ENCODE peak calls at places on chromosome 6, in six cellular contexts. D is colonic mucosa, U is type B pancreatic cell, H is pancreas, I is adrenal gland, A is GM10248. F is an unnamed sample.

GRCh38 chr6:170020041-170020583 is 268.7 kb downstream of the ERMARD start:
- DNase-seq in A (no peak), H (no peak), D (no peak), U (peak), I (no peak), F (no peak)

GRCh38 chr6:166417285-166417691 is 34.5 kb upstream of the MPC1 start:
- DNase-seq in I (no peak), D (no peak), H (no peak), A (no peak), U (no peak), F (no peak)

GRCh38 chr6:137692806-137693205 is 174.3 kb upstream of the TNFAIP3 start:
- DNase-seq in I (no peak), D (no peak), H (no peak), U (no peak), A (no peak), F (no peak)

GRCh38 chr6:81640891-81641290 is 111.6 kb downstream of the TENT5A start:
- DNase-seq in H (no peak), U (no peak), A (no peak), D (no peak), I (no peak), F (no peak)

GRCh38 chr6:166262738-166263515 is 45.3 kb downstream of the PRR18 start:
- DNase-seq in I (no peak), A (no peak), D (no peak), U (no peak), H (no peak), F (peak)

GRCh38 chr6:136551103-136551502 is 881 bp upstream of the MAP7 start:
- DNase-seq in I (peak), H (peak), U (no peak), D (no peak), A (no peak), F (no peak)

GRCh38 chr6:117992856-117993255 is 85.8 kb downstream of the SLC35F1 start:
- DNase-seq in D (no peak), U (no peak), H (no peak), A (no peak), I (no peak), F (no peak)

GRCh38 chr6:160733045-160733646 is 31.1 kb downstream of the PLG start:
- DNase-seq in D (peak), H (peak), A (peak), U (no peak), I (peak), F (no peak)

GRCh38 chr6:152879681-152880080 is 103.2 kb downstream of the FBXO5 start:
- DNase-seq in I (no peak), A (no peak), U (no peak), D (no peak), H (no peak), F (no peak)

GRCh38 chr6:96811136-96811535 is 26.1 kb downstream of the GPR63 start:
- DNase-seq in I (no peak), D (no peak), H (no peak), A (no peak), U (no peak), F (no peak)

GRCh38 chr6:118371955-118372354 is 176.1 kb upstream of the PLN start:
- DNase-seq in H (no peak), U (no peak), I (no peak), A (no peak), D (no peak), F (no peak)

GRCh38 chr6:168737481-168737880 is 296.5 kb downstream of the SMOC2 start:
- DNase-seq in I (no peak), H (no peak), U (no peak), A (no peak), D (no peak), F (no peak)

GRCh38 chr6:112882381-112882780 is 535.3 kb downstream of the RFPL4B start:
- DNase-seq in A (no peak), I (no peak), D (no peak), H (no peak), U (no peak), F (no peak)

GRCh38 chr6:32937230-32937633 is 3.6 kb downstream of the HLA-DMB start:
- DNase-seq in A (no peak), H (no peak), I (peak), D (no peak), U (no peak), F (no peak)

GRCh38 chr6:79267128-79267527 is 32.6 kb upstream of the HMGN3 start:
- DNase-seq in H (no peak), A (no peak), U (no peak), D (no peak), I (no peak), F (no peak)

GRCh38 chr6:82362868-82363267 is 749 bp upstream of the TPBG start:
- DNase-seq in U (no peak), A (no peak), H (no peak), D (no peak), I (no peak), F (no peak)

GRCh38 chr6:40077315-40077714 is 143.1 kb upstream of the MOCS1 start:
- DNase-seq in D (no peak), A (no peak), H (no peak), U (no peak), I (no peak), F (no peak)

GRCh38 chr6:63706630-63707029 is 71.0 kb downstream of the PHF3 start:
- DNase-seq in U (no peak), H (no peak), A (no peak), D (no peak), I (no peak), F (no peak)

GRCh38 chr6:89826029-89826528 is 3.6 kb upstream of the CASP8AP2 start:
- DNase-seq in D (no peak), A (no peak), H (no peak), I (no peak), U (no peak), F (no peak)

GRCh38 chr6:142945071-142945445 is at the start of gene HIVEP2:
- DNase-seq in D (peak), H (peak), U (peak), I (peak), A (peak), F (peak)

GRCh38 chr6:31538805-31539400 is 2.9 kb downstream of the DDX39B start:
- DNase-seq in A (no peak), D (no peak), U (no peak), I (no peak), H (peak), F (no peak)

GRCh38 chr6:137389150-137389664 is 105.0 kb downstream of the OLIG3 start:
- DNase-seq in I (peak), D (peak), H (no peak), A (peak), U (no peak), F (no peak)

GRCh38 chr6:1256435-1257008 is 55.4 kb upstream of the FOXQ1 start:
- DNase-seq in H (no peak), I (no peak), A (no peak), D (no peak), U (no peak), F (peak)

GRCh38 chr6:89895273-89895874 is 1.1 kb downstream of the GJA10 start:
- DNase-seq in A (no peak), U (no peak), H (no peak), I (peak), D (no peak), F (no peak)

GRCh38 chr6:105301072-105301503 is 101.8 kb downstream of the PREP start:
- DNase-seq in U (no peak), D (no peak), I (no peak), H (no peak), A (no peak), F (no peak)

GRCh38 chr6:99522531-99522930 is 7.3 kb upstream of the USP45 start:
- DNase-seq in U (no peak), D (no peak), A (no peak), H (no peak), I (peak), F (no peak)

GRCh38 chr6:47130086-47130485 is 88.0 kb upstream of the ADGRF1 start:
- DNase-seq in A (no peak), I (no peak), H (no peak), U (no peak), D (no peak), F (no peak)

GRCh38 chr6:3697609-3698008 is 53.9 kb downstream of the PXDC1 start:
- DNase-seq in H (no peak), U (no peak), D (no peak), A (no peak), I (no peak), F (no peak)

GRCh38 chr6:80094017-80094416 is 12.5 kb upstream of the BCKDHB start:
- DNase-seq in H (no peak), A (peak), U (no peak), D (no peak), I (no peak), F (no peak)

GRCh38 chr6:24883618-24884017 is 52.1 kb downstream of the RIPOR2 start:
- DNase-seq in D (no peak), I (no peak), H (no peak), A (no peak), U (no peak), F (peak)

GRCh38 chr6:75344021-75344420 is 59.4 kb upstream of the TMEM30A start:
- DNase-seq in A (no peak), D (no peak), U (no peak), H (no peak), I (no peak), F (no peak)

GRCh38 chr6:98498891-98499290 is 335.5 kb upstream of the POU3F2 start:
- DNase-seq in U (no peak), H (no peak), D (no peak), A (no peak), I (no peak), F (no peak)

GRCh38 chr6:167056370-167056769 is 57.2 kb downstream of the CEP43 start:
- DNase-seq in A (peak), H (no peak), I (no peak), U (no peak), D (no peak), F (no peak)

GRCh38 chr6:25883991-25884390 is 9.9 kb upstream of the SLC17A3 start:
- DNase-seq in H (no peak), A (no peak), D (no peak), I (peak), U (no peak), F (no peak)

GRCh38 chr6:146985111-146985510 is 219.1 kb upstream of the STXBP5 start:
- DNase-seq in H (no peak), I (no peak), U (no peak), A (no peak), D (peak), F (no peak)

GRCh38 chr6:154613137-154613676 is 102.7 kb upstream of the CNKSR3 start:
- DNase-seq in H (no peak), I (peak), U (no peak), A (no peak), D (no peak), F (no peak)

GRCh38 chr6:154614641-154615040 is 104.2 kb upstream of the CNKSR3 start:
- DNase-seq in H (no peak), D (no peak), U (no peak), I (no peak), A (no peak), F (no peak)

GRCh38 chr6:154617175-154617574 is 106.7 kb upstream of the CNKSR3 start:
- DNase-seq in I (no peak), H (no peak), D (no peak), U (no peak), A (no peak), F (no peak)

GRCh38 chr6:154614101-154614500 is 103.6 kb upstream of the CNKSR3 start:
- DNase-seq in I (no peak), H (no peak), A (no peak), D (no peak), U (no peak), F (no peak)

DNA sequence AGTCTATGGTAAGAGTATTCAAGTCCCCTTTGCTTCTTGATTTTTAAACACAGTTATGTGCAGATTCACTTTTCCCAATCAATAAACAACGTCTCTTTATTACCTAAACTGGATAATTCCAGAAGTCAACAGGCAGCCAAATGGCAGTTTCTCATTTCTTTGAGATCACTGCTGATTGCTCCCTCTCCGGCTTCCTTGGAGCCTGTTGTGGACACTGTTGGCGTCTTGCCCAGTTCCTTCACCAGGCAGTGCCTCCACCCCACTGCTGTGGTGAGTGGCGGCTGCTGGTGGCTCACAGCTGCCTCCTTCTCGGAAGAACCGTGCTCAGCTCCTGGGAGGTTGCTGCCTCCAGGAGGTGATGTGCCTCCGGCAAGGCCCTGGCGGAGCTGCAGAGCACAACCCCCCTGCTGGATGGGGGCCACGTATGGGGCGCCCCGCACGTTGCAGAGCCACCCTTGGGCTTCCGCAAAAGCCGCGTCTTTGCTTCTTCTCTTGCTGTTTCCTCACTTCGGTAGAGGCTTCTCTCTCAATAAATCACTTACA is 105.1 kb upstream of the CNKSR3 start:
- DNase-seq in D (peak), U (no peak), A (no peak), I (peak), H (peak), F (peak)
- TF ChIP-seq CTCF in D (peak), U (no peak), A (no peak), I (no peak), H (peak), F (no peak)

GRCh38 chr6:68559052-68559451 is 76.0 kb upstream of the ADGRB3 start:
- DNase-seq in A (no peak), I (no peak), U (no peak), H (no peak), D (no peak), F (no peak)
- TF ChIP-seq CTCF in A (no peak), I (no peak), U (no peak), H (no peak), D (no peak), F (peak)

DNA sequence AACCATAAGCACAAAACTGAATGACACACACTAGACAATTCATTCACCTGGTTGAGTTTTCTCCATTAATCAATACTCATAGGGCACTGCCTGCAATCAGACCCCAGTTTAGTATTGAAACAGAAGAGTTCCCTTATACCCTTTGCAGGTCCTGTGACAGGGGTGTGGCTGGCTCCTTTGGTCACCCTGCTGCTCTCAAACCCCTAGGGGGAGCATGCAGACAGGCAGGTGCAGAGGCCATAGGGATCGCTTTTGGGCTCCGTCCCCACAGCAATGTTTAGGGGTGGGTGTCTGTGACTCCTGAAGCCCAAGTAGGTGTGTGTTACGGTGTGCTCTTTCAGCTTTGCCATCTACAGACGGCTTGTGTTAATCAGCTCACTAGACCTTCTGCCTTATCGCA is 210.4 kb downstream of the CENPW start:
- DNase-seq in H (no peak), D (no peak), U (no peak), I (no peak), A (no peak), F (no peak)
- TF ChIP-seq CTCF in H (no peak), D (no peak), U (no peak), I (no peak), A (no peak), F (no peak)

GRCh38 chr6:12957321-12958051 is 240.9 kb downstream of the PHACTR1 start:
- DNase-seq in H (peak), A (peak), D (peak), I (peak), U (no peak), F (no peak)
- TF ChIP-seq CTCF in H (no peak), A (no peak), D (no peak), I (no peak), U (no peak), F (peak)

DNA sequence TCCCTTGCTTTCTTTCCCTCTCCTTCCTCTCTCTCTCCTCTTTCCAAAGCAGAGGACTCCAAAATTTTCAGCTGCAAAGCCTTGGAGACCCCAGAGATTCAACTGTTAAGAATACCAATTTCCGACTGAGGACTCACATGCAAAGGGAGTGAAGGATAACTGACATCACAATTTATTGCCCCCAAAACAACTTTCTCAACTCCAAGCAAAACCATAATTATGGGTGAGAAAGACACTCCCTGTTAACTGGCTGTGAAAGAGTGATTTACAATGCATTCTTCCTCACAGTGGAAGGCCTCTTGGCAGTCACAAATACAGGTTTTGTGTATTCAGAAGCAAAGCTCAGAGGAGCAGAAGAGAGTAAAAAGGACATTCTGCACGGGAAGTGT is 421.0 kb upstream of the JARID2 start:
- DNase-seq in H (no peak), I (no peak), A (no peak), D (peak), U (no peak), F (no peak)
- TF ChIP-seq CTCF in H (no peak), I (no peak), A (no peak), D (no peak), U (no peak), F (no peak)

DNA sequence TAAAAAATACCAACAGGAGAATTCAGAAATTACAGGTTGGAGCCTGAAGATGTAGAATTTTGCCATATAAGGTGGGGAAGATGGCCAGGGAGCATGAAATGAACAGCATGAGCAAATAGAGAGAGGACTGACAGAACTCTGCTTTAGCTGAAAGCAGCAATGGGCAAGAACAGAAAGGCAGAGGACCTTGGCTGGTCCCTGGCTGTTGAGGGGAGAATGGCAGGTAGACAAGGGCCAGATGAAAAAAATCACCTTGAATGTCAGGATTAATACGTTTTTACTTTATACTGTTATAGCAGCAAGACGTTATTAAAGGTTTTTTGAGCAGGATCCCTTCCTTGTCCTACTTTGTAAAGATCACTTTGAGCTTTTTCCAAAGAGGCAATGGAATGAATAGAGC is 991 bp downstream of the PPIL1 start:
- DNase-seq in D (no peak), A (no peak), U (no peak), H (no peak), I (no peak), F (no peak)
- TF ChIP-seq CTCF in D (no peak), A (no peak), U (peak), H (no peak), I (no peak), F (no peak)

GRCh38 chr6:10522929-10523573 is 1.9 kb downstream of the GCNT2 start:
- DNase-seq in I (no peak), H (no peak), D (no peak), U (no peak), A (no peak), F (no peak)
- TF ChIP-seq CTCF in I (no peak), H (no peak), D (no peak), U (no peak), A (no peak), F (no peak)

GRCh38 chr6:138727182-138727581 is 46.4 kb upstream of the CCDC28A start:
- DNase-seq in H (no peak), I (peak), U (no peak), D (no peak), A (no peak), F (no peak)

GRCh38 chr6:138726066-138727060 is 47.2 kb upstream of the CCDC28A start:
- DNase-seq in H (no peak), D (no peak), I (no peak), A (no peak), U (no peak), F (no peak)

GRCh38 chr6:138719744-138720143 is 53.8 kb upstream of the CCDC28A start:
- DNase-seq in I (no peak), A (no peak), U (no peak), D (no peak), H (no peak), F (no peak)

GRCh38 chr6:138722425-138723371 is 50.9 kb upstream of the CCDC28A start:
- DNase-seq in U (no peak), D (no peak), A (no peak), I (no peak), H (no peak), F (no peak)

DNA sequence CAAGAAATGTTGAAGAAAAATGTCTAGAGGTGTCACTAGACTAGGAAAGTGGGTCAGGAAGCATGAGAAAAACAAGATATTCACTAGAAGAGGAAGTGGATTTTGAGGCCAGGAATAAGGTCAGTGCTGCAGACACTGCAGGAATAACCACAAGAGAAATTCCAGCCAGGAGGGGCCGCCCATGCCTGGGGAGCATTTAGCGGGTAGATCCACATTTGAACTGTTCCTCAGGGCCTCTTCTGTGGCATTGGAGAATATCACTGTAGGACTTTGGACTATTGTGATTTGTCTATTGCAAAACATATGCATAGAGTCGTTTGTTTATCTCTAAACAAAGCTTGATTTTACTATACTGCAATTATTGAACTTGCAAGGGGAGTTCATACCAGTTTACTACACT is 49.6 kb upstream of the CCDC28A start:
- DNase-seq in H (no peak), I (peak), A (no peak), U (no peak), D (no peak), F (no peak)
- TF ChIP-seq CTCF in H (no peak), I (no peak), A (no peak), U (no peak), D (no peak), F (peak)

GRCh38 chr6:163427498-163428254 is 13.2 kb downstream of the QKI start:
- DNase-seq in D (no peak), A (no peak), U (no peak), I (no peak), H (no peak), F (no peak)
- TF ChIP-seq CTCF in D (peak), A (peak), U (peak), I (peak), H (peak), F (peak)